ENCODE peak calls at places on chromosome 1, in four cellular contexts. One of them, this sample, is unnamed.

GRCh38 chr1:109649380-109649987 is 6.4 kb upstream of the GSTM4 start:
- DNase-seq in K562: peak; percentile 53
- DNase-seq in GM12878: no peak
- DNase-seq in HepG2: no peak
- DNase-seq in this sample: no peak

GRCh38 chr1:218570456-218570855 is 225.3 kb downstream of the TGFB2 start:
- DNase-seq in K562: no peak
- DNase-seq in GM12878: no peak
- DNase-seq in HepG2: no peak
- DNase-seq in this sample: no peak

GRCh38 chr1:65334081-65334480 is 24.7 kb downstream of the DNAJC6 start:
- DNase-seq in K562: no peak
- DNase-seq in GM12878: no peak
- DNase-seq in HepG2: no peak
- DNase-seq in this sample: no peak

GRCh38 chr1:34786521-34787325 is 5.7 kb downstream of the GJB3 start:
- DNase-seq in K562: peak; percentile 85
- DNase-seq in GM12878: peak; percentile 25
- DNase-seq in HepG2: peak; percentile 54
- DNase-seq in this sample: peak; percentile 80

GRCh38 chr1:244273845-244274619 is 177.7 kb downstream of the ADSS2 start:
- DNase-seq in K562: peak; percentile 81
- DNase-seq in GM12878: no peak
- DNase-seq in HepG2: no peak
- DNase-seq in this sample: no peak

GRCh38 chr1:201508809-201509208 is 1.9 kb upstream of the CSRP1 start:
- DNase-seq in K562: no peak
- DNase-seq in GM12878: no peak
- DNase-seq in HepG2: no peak
- DNase-seq in this sample: no peak

GRCh38 chr1:41461790-41462679 is 22.4 kb downstream of the EDN2 start:
- DNase-seq in K562: no peak
- DNase-seq in GM12878: no peak
- DNase-seq in HepG2: peak; percentile 7
- DNase-seq in this sample: no peak

GRCh38 chr1:59903136-59903754 is 23.3 kb downstream of the CYP2J2 start:
- DNase-seq in K562: peak; percentile 15
- DNase-seq in GM12878: no peak
- DNase-seq in HepG2: peak; percentile 32
- DNase-seq in this sample: peak; percentile 75

GRCh38 chr1:230940848-230941247 is 37.8 kb downstream of the TTC13 start:
- DNase-seq in K562: no peak
- DNase-seq in GM12878: no peak
- DNase-seq in HepG2: no peak
- DNase-seq in this sample: no peak

GRCh38 chr1:56080123-56080522 is 499.2 kb downstream of the PLPP3 start:
- DNase-seq in K562: no peak
- DNase-seq in GM12878: no peak
- DNase-seq in HepG2: no peak
- DNase-seq in this sample: no peak

GRCh38 chr1:44970317-44970716 is 16.1 kb downstream of the EIF2B3 start:
- DNase-seq in K562: no peak
- DNase-seq in GM12878: no peak
- DNase-seq in HepG2: no peak
- DNase-seq in this sample: no peak

GRCh38 chr1:88001460-88001859 is 672.8 kb downstream of the LMO4 start:
- DNase-seq in K562: no peak
- DNase-seq in GM12878: no peak
- DNase-seq in HepG2: peak; percentile 2
- DNase-seq in this sample: no peak
- TF ChIP-seq SP1 in K562: no peak
- TF ChIP-seq SP1 in GM12878: no peak
- TF ChIP-seq SP1 in HepG2: no peak
- TF ChIP-seq SP1 in this sample: no peak

DNA sequence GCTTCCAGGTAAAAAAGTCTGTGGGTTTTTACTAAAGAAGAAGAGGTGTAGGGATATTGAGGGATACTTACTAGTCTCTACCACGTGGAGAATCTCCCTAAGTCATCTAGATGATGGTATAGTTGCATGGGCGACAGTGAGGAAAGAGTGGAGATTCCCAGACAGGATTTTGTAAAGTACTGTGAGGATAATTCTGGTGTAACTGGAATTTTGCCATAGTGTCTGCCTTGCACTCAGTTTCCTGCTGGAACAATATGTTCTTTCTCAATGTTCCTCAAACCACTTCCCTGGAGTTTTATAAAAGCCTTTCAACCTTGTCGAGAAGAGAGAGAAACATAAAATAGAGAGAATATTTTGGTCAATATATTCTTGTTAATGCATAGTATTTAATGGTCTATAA is 95.1 kb upstream of the WLS start:
- DNase-seq in K562: no peak
- DNase-seq in GM12878: no peak
- DNase-seq in HepG2: no peak
- DNase-seq in this sample: no peak
- TF ChIP-seq FOXK2 in K562: no peak
- TF ChIP-seq FOXK2 in GM12878: no peak
- TF ChIP-seq FOXK2 in HepG2: no peak
- TF ChIP-seq FOXK2 in this sample: no peak

DNA sequence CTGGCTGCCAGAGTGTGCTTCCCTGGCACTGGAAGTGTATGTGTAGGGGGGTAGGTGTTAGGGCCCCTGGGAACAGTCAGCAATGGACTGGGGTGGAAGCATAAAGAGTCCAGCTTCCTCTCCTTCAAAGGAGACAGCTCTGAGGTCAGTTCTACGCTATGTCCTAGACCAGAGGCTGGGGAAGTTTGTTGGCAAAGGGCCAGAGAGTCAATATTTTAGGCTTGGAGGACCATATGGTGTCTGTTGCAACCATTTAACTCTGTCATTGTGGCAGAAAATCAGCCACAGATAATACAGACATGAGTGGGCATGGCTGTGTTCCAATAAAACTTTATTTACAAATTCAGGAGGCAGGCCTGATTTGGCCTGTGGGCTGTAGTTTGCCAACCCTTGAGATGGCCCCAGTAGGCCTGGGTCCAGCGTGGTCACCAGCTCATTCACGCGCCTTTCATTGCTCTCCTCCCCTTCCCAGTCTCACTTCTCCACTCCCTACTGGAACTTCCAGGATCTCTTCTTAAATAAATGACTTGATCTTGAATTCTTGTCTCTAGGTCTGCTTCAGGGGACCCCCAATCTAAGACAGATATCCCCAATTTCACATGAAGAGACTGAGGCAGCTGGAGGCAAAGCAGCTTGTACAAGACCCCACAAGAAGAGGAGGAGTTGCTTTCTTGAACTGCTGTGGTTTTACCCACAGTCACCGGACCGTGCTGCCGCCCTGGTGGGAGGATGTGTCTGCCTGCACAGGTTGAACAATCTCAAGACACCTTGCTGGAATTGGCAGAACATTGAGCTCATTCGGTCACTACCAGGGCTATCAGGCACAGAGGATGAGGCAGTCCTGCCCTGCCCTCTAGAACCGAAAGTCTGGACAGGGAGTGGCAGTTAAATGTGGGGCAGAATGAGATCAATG is 162.4 kb upstream of the POU3F1 start:
- DNase-seq in K562: no peak
- DNase-seq in GM12878: peak; percentile 34
- DNase-seq in HepG2: no peak
- DNase-seq in this sample: no peak
- TF ChIP-seq TARDBP in K562: no peak
- TF ChIP-seq TARDBP in GM12878: no peak
- TF ChIP-seq TARDBP in HepG2: no peak
- TF ChIP-seq TARDBP in this sample: no peak

DNA sequence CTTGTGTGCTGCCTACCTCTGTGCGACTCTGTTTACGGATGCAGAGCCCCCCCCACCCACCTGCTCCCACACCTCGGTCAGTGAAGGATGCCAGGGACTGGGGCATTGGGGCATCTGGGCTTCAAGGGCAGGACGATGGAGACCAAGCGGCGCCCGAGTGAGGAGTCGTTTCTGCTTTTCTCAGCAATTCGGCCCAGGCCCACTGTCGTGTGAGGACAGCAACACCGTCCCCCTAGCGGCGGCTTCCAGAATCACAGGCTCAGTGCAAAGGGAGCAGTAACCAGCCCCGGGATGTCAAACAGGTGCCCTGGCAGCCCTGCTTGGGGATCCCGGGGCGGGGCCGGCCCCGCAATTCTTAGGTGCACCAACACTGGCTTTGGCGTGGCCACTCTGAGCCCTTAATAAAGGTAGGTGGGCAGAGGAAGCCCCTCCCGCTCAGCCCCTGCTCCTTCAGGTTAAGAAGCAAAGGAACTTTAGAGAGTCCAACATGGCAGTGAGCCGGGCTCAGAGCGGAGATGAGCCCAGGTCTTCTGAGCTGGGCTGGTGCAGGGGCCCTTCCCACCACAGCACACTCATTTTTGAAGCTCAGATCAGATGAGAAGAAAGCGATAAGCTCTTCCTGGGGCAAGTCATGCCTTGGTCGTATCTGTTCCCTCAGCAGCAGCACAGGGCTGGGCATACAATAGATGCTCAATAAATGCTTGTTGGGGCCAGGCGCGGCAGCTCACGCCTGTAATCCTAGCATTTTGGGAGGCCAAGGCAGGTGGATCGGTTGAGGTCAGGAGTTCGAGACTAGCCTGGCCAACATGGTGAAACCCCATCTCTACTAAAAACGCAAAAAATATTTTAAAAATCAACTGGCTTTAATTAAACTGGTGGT is 51.3 kb upstream of the TARDBP start:
- DNase-seq in K562: peak; percentile 86
- DNase-seq in GM12878: no peak
- DNase-seq in HepG2: peak; percentile 56
- DNase-seq in this sample: peak; percentile 90
- TF ChIP-seq SP1 in K562: no peak
- TF ChIP-seq SP1 in GM12878: no peak
- TF ChIP-seq SP1 in HepG2: no peak
- TF ChIP-seq SP1 in this sample: no peak